ENCODE peak calls at places on chromosomes 13 and 19, in four cellular contexts. One of them, this sample, is unnamed. For H3K36me3, the result is how much of the 10 kb centered on the place peaks cover.

GRCh38 chr13:43934273-43934672 is 54.6 kb downstream of the LACC1 start:
- DNase-seq in neural progenitor cell: no peak
- DNase-seq in tibial nerve: no peak
- DNase-seq in CD4-positive, alpha-beta memory T cell: no peak
- DNase-seq in this sample: no peak

GRCh38 chr13:34250151-34250550 is 432.2 kb downstream of the RFC3 start:
- DNase-seq in tibial nerve: no peak
- DNase-seq in CD4-positive, alpha-beta memory T cell: no peak
- DNase-seq in neural progenitor cell: no peak
- DNase-seq in this sample: no peak

GRCh38 chr13:101346161-101346560 is 70.1 kb downstream of the NALCN start:
- DNase-seq in tibial nerve: no peak
- DNase-seq in neural progenitor cell: no peak
- DNase-seq in CD4-positive, alpha-beta memory T cell: no peak
- DNase-seq in this sample: no peak

GRCh38 chr13:74667656-74668055 is 533.5 kb upstream of the KLF12 start:
- DNase-seq in CD4-positive, alpha-beta memory T cell: no peak
- DNase-seq in tibial nerve: no peak
- DNase-seq in neural progenitor cell: no peak
- DNase-seq in this sample: no peak

GRCh38 chr13:20353973-20354372 is 121.9 kb upstream of the GJB6 start:
- DNase-seq in CD4-positive, alpha-beta memory T cell: no peak
- DNase-seq in tibial nerve: no peak
- DNase-seq in neural progenitor cell: no peak
- DNase-seq in this sample: no peak

GRCh38 chr13:68234278-68234677 is 1004.1 kb upstream of the PCDH9 start:
- DNase-seq in CD4-positive, alpha-beta memory T cell: no peak
- DNase-seq in tibial nerve: no peak
- DNase-seq in neural progenitor cell: peak
- DNase-seq in this sample: no peak

GRCh38 chr19:52086481-52086880 is 9.1 kb downstream of the ZNF841 start:
- DNase-seq in neural progenitor cell: no peak
- DNase-seq in CD4-positive, alpha-beta memory T cell: no peak
- DNase-seq in tibial nerve: no peak
- DNase-seq in this sample: no peak

GRCh38 chr19:3041756-3042517 is 12.9 kb upstream of the TLE2 start:
- DNase-seq in CD4-positive, alpha-beta memory T cell: no peak
- DNase-seq in neural progenitor cell: peak
- DNase-seq in tibial nerve: no peak
- DNase-seq in this sample: no peak

GRCh38 chr19:907183-907853 is 5.7 kb downstream of the R3HDM4 start:
- DNase-seq in tibial nerve: no peak
- DNase-seq in neural progenitor cell: no peak
- DNase-seq in CD4-positive, alpha-beta memory T cell: no peak
- DNase-seq in this sample: peak

GRCh38 chr13:27396252-27396846 is 28.1 kb upstream of the GTF3A start:
- DNase-seq in neural progenitor cell: no peak
- DNase-seq in tibial nerve: no peak
- DNase-seq in CD4-positive, alpha-beta memory T cell: no peak
- DNase-seq in this sample: no peak

GRCh38 chr19:18338471-18339001 is 1.9 kb upstream of the PGPEP1 start:
- DNase-seq in neural progenitor cell: no peak
- DNase-seq in CD4-positive, alpha-beta memory T cell: no peak
- DNase-seq in tibial nerve: no peak
- DNase-seq in this sample: no peak

GRCh38 chr19:1232652-1233360 is 5.0 kb downstream of the CBARP start:
- DNase-seq in tibial nerve: no peak
- DNase-seq in neural progenitor cell: no peak
- DNase-seq in CD4-positive, alpha-beta memory T cell: no peak
- DNase-seq in this sample: no peak

GRCh38 chr13:107716741-107717140 is 498.6 kb downstream of the LIG4 start:
- DNase-seq in neural progenitor cell: no peak
- DNase-seq in tibial nerve: no peak
- DNase-seq in CD4-positive, alpha-beta memory T cell: no peak
- DNase-seq in this sample: no peak

GRCh38 chr13:93289842-93290241 is 63.2 kb downstream of the GPC6 start:
- DNase-seq in CD4-positive, alpha-beta memory T cell: no peak
- DNase-seq in tibial nerve: no peak
- DNase-seq in neural progenitor cell: no peak
- DNase-seq in this sample: no peak

GRCh38 chr19:5455367-5456129 is at the start of gene ZNRF4:
- DNase-seq in CD4-positive, alpha-beta memory T cell: no peak
- DNase-seq in neural progenitor cell: no peak
- DNase-seq in tibial nerve: no peak
- DNase-seq in this sample: no peak

GRCh38 chr13:114143806-114144605 is 11.6 kb upstream of the RASA3 start:
- DNase-seq in neural progenitor cell: peak
- DNase-seq in tibial nerve: no peak
- DNase-seq in CD4-positive, alpha-beta memory T cell: no peak
- DNase-seq in this sample: peak

GRCh38 chr13:27625839-27626238 is 4.1 kb downstream of the POLR1D start:
- DNase-seq in neural progenitor cell: no peak
- DNase-seq in CD4-positive, alpha-beta memory T cell: no peak
- DNase-seq in tibial nerve: no peak
- DNase-seq in this sample: no peak

GRCh38 chr19:2981898-2982297 is 4.5 kb downstream of the TLE6 start:
- DNase-seq in CD4-positive, alpha-beta memory T cell: no peak
- DNase-seq in tibial nerve: no peak
- DNase-seq in neural progenitor cell: no peak
- DNase-seq in this sample: no peak

GRCh38 chr19:7263066-7263465 is 31.1 kb downstream of the INSR start:
- DNase-seq in tibial nerve: no peak
- DNase-seq in CD4-positive, alpha-beta memory T cell: no peak
- DNase-seq in neural progenitor cell: no peak
- DNase-seq in this sample: no peak

GRCh38 chr13:24167666-24168391 is 7.3 kb downstream of the SPATA13 start:
- DNase-seq in neural progenitor cell: no peak
- DNase-seq in tibial nerve: no peak
- DNase-seq in CD4-positive, alpha-beta memory T cell: no peak
- DNase-seq in this sample: no peak

GRCh38 chr19:1233361-1233667 is 4.5 kb downstream of the CBARP start:
- DNase-seq in CD4-positive, alpha-beta memory T cell: no peak
- DNase-seq in tibial nerve: no peak
- DNase-seq in neural progenitor cell: no peak
- DNase-seq in this sample: no peak

GRCh38 chr13:45242524-45242923 is 41.7 kb upstream of the KCTD4 start:
- DNase-seq in tibial nerve: no peak
- DNase-seq in CD4-positive, alpha-beta memory T cell: no peak
- DNase-seq in neural progenitor cell: no peak
- DNase-seq in this sample: no peak

GRCh38 chr13:49238621-49239020 is 9.1 kb upstream of the CDADC1 start:
- DNase-seq in tibial nerve: no peak
- DNase-seq in CD4-positive, alpha-beta memory T cell: no peak
- DNase-seq in neural progenitor cell: no peak
- DNase-seq in this sample: no peak

GRCh38 chr13:85028035-85028434 is 771.2 kb downstream of the SLITRK6 start:
- DNase-seq in tibial nerve: no peak
- DNase-seq in neural progenitor cell: no peak
- DNase-seq in CD4-positive, alpha-beta memory T cell: no peak
- DNase-seq in this sample: no peak

GRCh38 chr19:46716672-46717033 is 261 bp downstream of the PRKD2 start:
- DNase-seq in neural progenitor cell: peak
- DNase-seq in CD4-positive, alpha-beta memory T cell: peak
- DNase-seq in tibial nerve: no peak
- DNase-seq in this sample: no peak

GRCh38 chr19:46081928-46082727 is 41.3 kb upstream of the IGFL4 start:
- DNase-seq in tibial nerve: peak
- DNase-seq in CD4-positive, alpha-beta memory T cell: peak
- DNase-seq in neural progenitor cell: peak
- DNase-seq in this sample: no peak

GRCh38 chr13:52374389-52374788 is 31.6 kb downstream of the THSD1 start:
- DNase-seq in CD4-positive, alpha-beta memory T cell: no peak
- DNase-seq in neural progenitor cell: no peak
- DNase-seq in tibial nerve: no peak
- DNase-seq in this sample: no peak

GRCh38 chr19:39411832-39412099 is 703 bp upstream of the PLEKHG2 start:
- DNase-seq in tibial nerve: peak
- DNase-seq in CD4-positive, alpha-beta memory T cell: peak
- DNase-seq in neural progenitor cell: peak
- DNase-seq in this sample: peak

GRCh38 chr13:25288966-25289365 is 1.7 kb upstream of the MTMR6 start:
- DNase-seq in CD4-positive, alpha-beta memory T cell: no peak
- DNase-seq in tibial nerve: no peak
- DNase-seq in neural progenitor cell: no peak
- DNase-seq in this sample: no peak

GRCh38 chr19:55591555-55591954 is 7.8 kb downstream of the FIZ1 start:
- DNase-seq in tibial nerve: no peak
- DNase-seq in CD4-positive, alpha-beta memory T cell: no peak
- DNase-seq in neural progenitor cell: no peak
- DNase-seq in this sample: no peak

GRCh38 chr13:32010137-32010536 is 21.4 kb upstream of the FRY start:
- DNase-seq in tibial nerve: no peak
- DNase-seq in CD4-positive, alpha-beta memory T cell: no peak
- DNase-seq in neural progenitor cell: no peak
- DNase-seq in this sample: no peak

GRCh38 chr13:47038196-47038595 is 141.3 kb upstream of the HTR2A start:
- DNase-seq in CD4-positive, alpha-beta memory T cell: no peak
- DNase-seq in neural progenitor cell: peak
- DNase-seq in tibial nerve: no peak
- DNase-seq in this sample: no peak

GRCh38 chr13:26133286-26133685 is 81.5 kb upstream of the SHISA2 start:
- DNase-seq in CD4-positive, alpha-beta memory T cell: no peak
- DNase-seq in tibial nerve: no peak
- DNase-seq in neural progenitor cell: peak
- DNase-seq in this sample: no peak

GRCh38 chr19:53140351-53140750 is 7.6 kb upstream of the ZNF415 start:
- DNase-seq in CD4-positive, alpha-beta memory T cell: no peak
- DNase-seq in tibial nerve: no peak
- DNase-seq in neural progenitor cell: no peak
- DNase-seq in this sample: no peak
- H3K36me3 ChIP-seq in CD4-positive, alpha-beta memory T cell: under half
- H3K36me3 ChIP-seq in tibial nerve: under half
- H3K36me3 ChIP-seq in neural progenitor cell: under half
- H3K36me3 ChIP-seq in this sample: under half

GRCh38 chr13:30120133-30120822 is 187.1 kb downstream of the KATNAL1 start:
- DNase-seq in tibial nerve: no peak
- DNase-seq in neural progenitor cell: no peak
- DNase-seq in CD4-positive, alpha-beta memory T cell: no peak
- DNase-seq in this sample: no peak

GRCh38 chr13:30121244-30121643 is 186.1 kb downstream of the KATNAL1 start:
- DNase-seq in CD4-positive, alpha-beta memory T cell: no peak
- DNase-seq in neural progenitor cell: no peak
- DNase-seq in tibial nerve: no peak
- DNase-seq in this sample: no peak

GRCh38 chr13:30116379-30116778 is 191.0 kb downstream of the KATNAL1 start:
- DNase-seq in neural progenitor cell: no peak
- DNase-seq in tibial nerve: no peak
- DNase-seq in CD4-positive, alpha-beta memory T cell: no peak
- DNase-seq in this sample: no peak

GRCh38 chr13:30121666-30122065 is 185.7 kb downstream of the KATNAL1 start:
- DNase-seq in neural progenitor cell: no peak
- DNase-seq in tibial nerve: no peak
- DNase-seq in CD4-positive, alpha-beta memory T cell: no peak
- DNase-seq in this sample: no peak

GRCh38 chr13:30119476-30119875 is 187.9 kb downstream of the KATNAL1 start:
- DNase-seq in tibial nerve: no peak
- DNase-seq in CD4-positive, alpha-beta memory T cell: peak
- DNase-seq in neural progenitor cell: no peak
- DNase-seq in this sample: no peak
- H3K36me3 ChIP-seq in tibial nerve: under half
- H3K36me3 ChIP-seq in CD4-positive, alpha-beta memory T cell: under half
- H3K36me3 ChIP-seq in neural progenitor cell: under half
- H3K36me3 ChIP-seq in this sample: under half

GRCh38 chr13:111156421-111156820 is 41.3 kb downstream of the ARHGEF7 start:
- DNase-seq in CD4-positive, alpha-beta memory T cell: no peak
- DNase-seq in tibial nerve: no peak
- DNase-seq in neural progenitor cell: no peak
- DNase-seq in this sample: no peak
- H3K36me3 ChIP-seq in CD4-positive, alpha-beta memory T cell: under half
- H3K36me3 ChIP-seq in tibial nerve: under half
- H3K36me3 ChIP-seq in neural progenitor cell: under half
- H3K36me3 ChIP-seq in this sample: under half

DNA sequence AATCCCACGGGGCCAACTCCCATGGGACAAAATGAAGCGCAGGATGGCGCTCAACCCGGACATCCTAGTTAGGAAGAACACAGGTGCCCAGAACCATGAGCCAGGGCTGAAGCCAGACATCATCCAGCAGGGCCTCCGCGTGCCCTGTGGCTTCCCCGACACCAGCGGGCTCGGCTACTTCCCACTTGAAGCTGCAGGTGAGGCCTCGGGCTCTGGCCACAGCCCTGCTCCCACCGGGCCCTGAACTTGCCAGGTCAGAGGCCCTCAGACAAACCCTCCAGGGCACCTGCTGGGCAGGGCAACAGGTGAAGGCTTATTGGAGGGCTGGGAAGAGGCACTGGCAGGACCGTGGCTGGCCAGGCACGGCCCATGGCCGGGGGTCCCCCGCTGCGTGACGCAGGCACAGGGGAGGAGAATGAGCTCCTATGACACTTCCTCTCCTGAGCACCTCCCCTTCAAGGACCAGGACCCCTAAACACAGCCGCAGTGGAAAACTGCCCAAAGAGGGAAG is 117.7 kb downstream of the STK24 start:
- DNase-seq in tibial nerve: no peak
- DNase-seq in neural progenitor cell: no peak
- DNase-seq in CD4-positive, alpha-beta memory T cell: no peak
- DNase-seq in this sample: no peak
- H3K36me3 ChIP-seq in tibial nerve: under half
- H3K36me3 ChIP-seq in neural progenitor cell: under half
- H3K36me3 ChIP-seq in CD4-positive, alpha-beta memory T cell: half or more
- H3K36me3 ChIP-seq in this sample: half or more